ENCODE peak calls at places on chromosomes 13 and 19, in six cellular contexts. J is K562, M is NT2/D1, Z is HCT116, D is GM12878, U is HepG2. O is an unnamed sample.

GRCh38 chr19:55114566-55115145 is 2.8 kb downstream of the PPP1R12C start:
- DNase-seq in Z (no peak), D (no peak), U (no peak), J (no peak), M (no peak), O (no peak)

GRCh38 chr19:51586103-51586728 is 15.1 kb downstream of the ZNF175 start:
- DNase-seq in D (no peak), J (no peak), U (no peak), Z (no peak), M (no peak), O (no peak)

GRCh38 chr19:19745496-19746285 is 12.8 kb upstream of the ZNF14 start:
- DNase-seq in D (no peak), U (no peak), Z (no peak), J (peak; percentile 11), M (no peak), O (no peak)

GRCh38 chr19:4390862-4391693 is 9.3 kb downstream of the SH3GL1 start:
- DNase-seq in D (no peak), Z (no peak), M (no peak), U (peak; percentile 91), J (no peak), O (no peak)

GRCh38 chr13:112981361-112981905 is 12.4 kb downstream of the MCF2L start:
- DNase-seq in Z (no peak), J (no peak), M (no peak), U (no peak), D (no peak), O (peak; percentile 48)

GRCh38 chr19:13154241-13154778 is 4.1 kb downstream of the IER2 start:
- DNase-seq in U (peak; percentile 65), M (no peak), D (no peak), J (peak; percentile 68), Z (no peak), O (no peak)

GRCh38 chr13:44713793-44714469 is 137.8 kb upstream of the TSC22D1 start:
- DNase-seq in U (peak; percentile 53), M (peak; percentile 63), J (no peak), Z (peak; percentile 79), D (no peak), O (peak; percentile 31)

GRCh38 chr13:101978546-101979315 is 423.1 kb downstream of the FGF14 start:
- DNase-seq in M (no peak), J (no peak), Z (no peak), D (no peak), U (no peak), O (no peak)

GRCh38 chr19:44111910-44112463 is 1.2 kb upstream of the ZNF225 start:
- DNase-seq in D (no peak), U (no peak), Z (no peak), M (peak; percentile 79), J (peak; percentile 8), O (peak; percentile 88)

GRCh38 chr13:42968906-42969305 is 23.1 kb downstream of the EPSTI1 start:
- DNase-seq in Z (no peak), J (no peak), U (no peak), M (no peak), D (no peak), O (peak; percentile 67)

GRCh38 chr13:55554741-55555140 is 1586.0 kb upstream of the PRR20A start:
- DNase-seq in U (no peak), J (no peak), Z (no peak), M (no peak), D (no peak), O (no peak)

GRCh38 chr19:3586124-3586626 is 897 bp downstream of the GIPC3 start:
- DNase-seq in M (no peak), Z (no peak), U (no peak), J (peak; percentile 71), D (no peak), O (peak; percentile 89)

GRCh38 chr19:14031719-14032480 is at the start of gene IL27RA:
- DNase-seq in D (peak; percentile 40), J (peak; percentile 83), M (peak; percentile 56), Z (no peak), U (peak; percentile 46), O (peak; percentile 84)

GRCh38 chr13:82947121-82948077 is 934.9 kb downstream of the SLITRK1 start:
- DNase-seq in D (no peak), U (no peak), J (no peak), Z (no peak), M (no peak), O (no peak)

GRCh38 chr19:1173160-1173844 is 766 bp downstream of the SBNO2 start:
- DNase-seq in M (no peak), D (no peak), U (no peak), J (peak; percentile 51), Z (no peak), O (no peak)

DNA sequence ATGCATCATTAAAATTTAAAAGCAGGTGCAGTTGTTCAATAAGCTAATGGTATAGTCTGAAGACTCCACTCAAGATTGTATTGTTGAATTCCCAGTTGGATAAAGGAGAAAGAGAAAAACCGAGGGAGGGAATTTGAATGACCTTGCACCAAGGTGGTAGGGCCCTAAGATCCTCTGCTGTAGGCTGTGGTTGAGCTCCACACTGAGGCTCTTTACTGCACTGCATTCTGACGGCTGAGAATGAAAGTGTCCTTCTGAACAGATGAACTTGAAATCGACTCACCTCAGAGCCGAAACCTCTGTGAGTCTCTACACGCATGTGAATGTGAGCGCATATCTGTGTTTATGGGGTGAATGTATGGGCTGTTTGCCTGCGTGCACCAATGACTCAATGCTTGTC is 388.9 kb upstream of the DACH1 start:
- DNase-seq in Z (peak; percentile 13), M (peak; percentile 64), D (no peak), J (no peak), U (peak; percentile 9), O (peak; percentile 34)
- TF ChIP-seq ZNF274 in Z (no peak), M (no peak), D (no peak), J (no peak), U (no peak), O (no peak)

DNA sequence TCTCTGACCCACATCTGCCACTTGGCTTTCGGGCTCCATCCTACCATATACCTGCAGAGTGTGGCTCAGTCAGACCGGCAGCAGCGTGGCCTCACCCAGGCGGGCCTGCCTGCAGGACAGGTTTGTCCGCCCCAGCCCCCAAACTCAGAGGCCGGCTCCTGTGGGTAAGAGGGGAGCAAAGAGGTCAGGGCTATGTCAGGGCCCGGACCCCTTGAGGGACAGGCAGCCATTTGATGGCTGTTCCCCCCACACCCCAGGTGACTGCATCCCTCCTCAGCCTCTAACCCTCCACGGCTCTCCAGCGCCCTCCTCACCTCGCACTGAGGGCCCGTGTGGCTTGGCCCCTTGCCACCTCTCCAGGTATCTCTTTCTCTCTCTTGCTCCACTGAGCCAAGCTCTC is 12.3 kb upstream of the ZBTB32 start:
- DNase-seq in D (no peak), U (no peak), M (no peak), J (no peak), Z (no peak), O (no peak)
- TF ChIP-seq ZNF274 in D (no peak), U (no peak), M (no peak), J (no peak), Z (no peak), O (no peak)

DNA sequence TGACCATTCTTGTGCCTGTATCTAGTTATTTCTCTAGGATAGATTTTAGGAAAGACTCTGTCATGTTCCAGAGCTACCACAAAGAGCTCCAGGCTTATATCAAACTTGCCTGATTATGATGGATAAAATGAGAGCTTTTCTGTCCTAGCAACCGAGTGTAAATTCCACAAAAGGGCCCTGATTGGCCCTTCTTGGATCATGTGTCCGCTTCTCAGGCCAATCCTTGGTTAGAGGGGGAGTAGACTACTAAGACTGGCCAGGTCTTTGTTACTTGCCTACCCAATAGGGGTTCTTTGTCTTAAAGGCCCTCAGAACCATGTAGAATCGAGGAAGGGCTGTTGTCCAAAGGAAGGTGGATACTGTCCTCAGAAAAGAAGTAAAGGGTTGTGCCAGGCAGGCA is 2.4 kb downstream of the DHX34 start:
- DNase-seq in J (peak; percentile 66), M (no peak), U (peak; percentile 25), Z (peak; percentile 41), D (no peak), O (no peak)
- TF ChIP-seq ZNF274 in J (no peak), M (no peak), U (no peak), Z (no peak), D (no peak), O (no peak)

GRCh38 chr19:6095760-6096159 is 14.5 kb downstream of the RFX2 start:
- DNase-seq in J (no peak), Z (no peak), D (no peak), M (no peak), U (no peak), O (no peak)
- TF ChIP-seq ZNF274 in J (no peak), Z (no peak), D (no peak), M (no peak), U (no peak), O (no peak)

GRCh38 chr19:33064117-33064777 is 441 bp downstream of the RHPN2 start:
- DNase-seq in Z (no peak), U (no peak), J (peak; percentile 43), M (no peak), D (no peak), O (peak; percentile 79)
- TF ChIP-seq ZNF274 in Z (no peak), U (no peak), J (no peak), M (no peak), D (no peak), O (no peak)

DNA sequence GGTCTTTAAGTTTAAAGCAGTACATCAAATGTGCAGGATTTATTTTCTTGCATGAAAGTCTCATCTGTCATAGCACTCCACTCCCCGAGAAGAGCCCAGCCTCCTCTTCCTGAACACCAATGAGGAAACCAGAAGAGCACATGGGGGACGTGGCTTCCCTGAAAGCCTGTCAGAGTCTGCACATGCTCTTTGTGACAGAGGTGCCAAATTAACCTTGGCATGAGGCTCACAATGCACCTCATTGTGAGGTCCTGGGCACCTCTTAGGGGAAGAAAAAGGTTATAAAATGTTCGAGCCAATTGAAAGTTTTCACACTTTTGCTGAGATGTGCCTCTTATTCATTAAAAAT is 141.3 kb upstream of the RFC3 start:
- DNase-seq in U (peak; percentile 88), J (no peak), Z (no peak), D (no peak), M (no peak), O (no peak)
- TF ChIP-seq ZNF274 in U (no peak), J (no peak), Z (no peak), D (no peak), M (no peak), O (no peak)

GRCh38 chr13:77865588-77865987 is 53.0 kb downstream of the EDNRB start:
- DNase-seq in J (no peak), U (no peak), Z (no peak), D (no peak), M (no peak), O (no peak)

GRCh38 chr13:77872995-77873394 is 45.6 kb downstream of the EDNRB start:
- DNase-seq in Z (no peak), D (no peak), U (no peak), M (no peak), J (no peak), O (no peak)

GRCh38 chr13:77863037-77863630 is 55.5 kb downstream of the EDNRB start:
- DNase-seq in U (no peak), J (no peak), Z (no peak), M (no peak), D (no peak), O (no peak)

GRCh38 chr13:77871596-77871995 is 47.0 kb downstream of the EDNRB start:
- DNase-seq in M (no peak), D (no peak), Z (no peak), U (no peak), J (no peak), O (no peak)

DNA sequence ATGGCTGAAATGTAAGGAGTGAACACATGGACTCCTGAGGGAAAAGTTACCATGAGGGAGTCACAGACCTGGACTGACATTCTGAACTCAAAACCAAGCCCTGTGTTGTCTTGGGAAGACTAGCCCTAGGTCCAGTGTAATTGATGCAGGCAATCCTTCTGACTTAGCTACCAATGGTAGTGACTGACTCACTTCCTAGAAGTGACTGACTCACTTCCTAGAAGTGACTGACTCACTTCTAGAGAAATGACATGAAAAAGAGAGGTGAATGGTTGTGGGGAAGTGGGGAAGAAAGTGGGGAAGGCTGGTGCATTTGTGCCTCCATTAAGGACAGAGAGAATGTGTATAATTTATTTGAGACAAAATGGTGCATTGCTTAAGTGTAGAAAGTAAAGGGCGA is 49.9 kb downstream of the EDNRB start:
- DNase-seq in M (no peak), Z (no peak), J (no peak), U (no peak), D (no peak), O (no peak)
- TF ChIP-seq ZNF274 in M (no peak), Z (no peak), J (no peak), U (no peak), D (no peak), O (no peak)

O was measured in H1.